ENCODE peak calls at places on chromosome 17, in five cellular contexts. V is ovary, T is Peyer's patch, F is heart right ventricle, I is cardiac muscle cell. X is an unnamed sample.

GRCh38 chr17:39695089-39695474 is 4.8 kb upstream of the ERBB2 start:
- DNase-seq in I (no peak), V (no peak), F (no peak), T (no peak), X (no peak)

GRCh38 chr17:4690745-4691144 is 13.2 kb downstream of the PELP1 start:
- DNase-seq in T (no peak), I (no peak), F (no peak), V (no peak), X (no peak)

GRCh38 chr17:1532836-1533602 is 16.6 kb upstream of the INPP5K start:
- DNase-seq in V (no peak), T (no peak), F (no peak), I (peak; percentile 10), X (no peak)

GRCh38 chr17:64773836-64774761 is 112.0 kb upstream of the SMURF2 start:
- DNase-seq in V (no peak), I (peak; percentile 66), T (peak; percentile 88), F (no peak), X (no peak)

GRCh38 chr17:77409282-77410161 is 268.8 kb downstream of the SEC14L1 start:
- DNase-seq in I (peak; percentile 70), F (peak; percentile 78), T (no peak), V (peak; percentile 71), X (peak; percentile 79)

GRCh38 chr17:44353656-44354331 is 8.7 kb downstream of the GRN start:
- DNase-seq in T (peak; percentile 58), V (peak; percentile 46), F (no peak), I (peak; percentile 26), X (peak; percentile 48)

GRCh38 chr17:76716834-76717205 is 6.1 kb upstream of the MXRA7 start:
- DNase-seq in T (peak; percentile 6), F (no peak), V (no peak), I (peak; percentile 98), X (no peak)

GRCh38 chr17:63293310-63293709 is 152.8 kb downstream of the CYB561 start:
- DNase-seq in F (no peak), I (peak; percentile 66), T (no peak), V (no peak), X (no peak)

DNA sequence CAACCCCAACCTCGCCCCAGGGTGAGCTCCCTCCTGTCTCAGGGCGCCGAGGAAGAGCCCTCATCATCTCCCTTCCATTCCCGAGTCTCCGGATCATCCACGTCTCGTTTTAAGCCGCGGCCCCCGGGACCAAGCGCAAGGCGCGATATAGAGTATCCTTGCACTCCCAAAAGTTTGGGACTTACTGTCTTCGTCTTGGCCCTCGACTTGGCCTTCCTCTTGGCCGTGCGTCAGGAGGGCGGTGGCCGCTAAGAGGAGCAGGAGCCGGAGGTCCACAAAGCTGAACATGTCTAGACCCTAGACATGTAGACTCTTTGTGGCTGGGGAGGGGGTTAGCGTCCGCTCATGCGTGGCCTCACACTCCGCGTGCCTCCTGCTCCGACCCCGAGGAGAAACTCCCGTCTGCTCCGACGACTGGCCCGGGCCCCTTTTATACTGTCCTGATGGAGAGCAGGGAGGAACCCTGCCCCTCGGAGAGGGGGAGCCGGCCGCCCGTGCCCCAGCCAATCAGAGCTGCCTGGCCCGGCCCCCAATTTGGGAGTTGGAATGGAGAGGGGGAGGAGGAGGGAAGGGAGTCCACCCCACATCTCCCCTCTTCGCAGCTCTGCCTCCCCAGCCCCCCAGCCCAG is at the start of gene COL1A1:
- DNase-seq in T (peak; percentile 63), V (peak; percentile 96), F (peak; percentile 76), I (peak; percentile 93), X (peak; percentile 73)
- H3K4me1 ChIP-seq in T (peaks cover 30% of the 10 kb centered on the region), V (peaks cover 25% of the 10 kb centered on the region), F (peaks cover 3% of the 10 kb centered on the region), I (peaks cover 9% of the 10 kb centered on the region), X (peaks cover 54% of the 10 kb centered on the region)

DNA sequence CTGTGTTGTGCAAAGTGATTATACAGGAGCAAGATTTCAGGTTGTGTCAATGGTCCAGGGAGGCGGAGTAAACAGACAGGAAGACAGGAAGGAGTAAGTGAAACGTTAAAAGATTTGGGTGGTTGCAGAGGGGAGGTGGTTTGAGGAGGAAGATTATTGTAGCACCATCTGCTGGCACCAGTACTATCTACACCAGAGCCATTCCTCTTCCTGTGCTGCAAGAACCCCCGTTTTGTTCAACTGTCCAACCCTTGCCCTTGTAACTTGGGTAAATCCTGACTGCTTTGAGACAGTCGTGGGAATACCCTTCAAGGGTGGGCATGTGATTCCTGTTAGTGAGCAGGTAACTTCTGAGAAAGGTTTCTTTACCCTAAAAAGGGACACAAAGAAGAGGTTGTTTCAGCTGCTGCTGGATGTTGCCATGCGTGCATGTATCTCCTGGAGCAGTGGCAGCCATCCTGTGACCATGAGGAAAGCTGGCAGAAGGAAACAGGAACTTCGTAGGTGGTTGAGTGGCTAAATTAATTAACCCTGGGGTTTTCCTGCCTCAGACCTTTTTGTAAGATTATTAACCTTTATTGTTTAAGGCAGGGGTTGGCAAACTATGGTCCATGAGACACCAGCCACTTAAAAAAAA is 124.1 kb downstream of the PRKCA start:
- DNase-seq in V (no peak), T (no peak), I (peak; percentile 47), F (no peak), X (no peak)
- H3K27ac ChIP-seq in V (no peak overlapping the region), T (no peak overlapping the region), I (no peak overlapping the region), F (no peak overlapping the region), X (no peak overlapping the region)

DNA sequence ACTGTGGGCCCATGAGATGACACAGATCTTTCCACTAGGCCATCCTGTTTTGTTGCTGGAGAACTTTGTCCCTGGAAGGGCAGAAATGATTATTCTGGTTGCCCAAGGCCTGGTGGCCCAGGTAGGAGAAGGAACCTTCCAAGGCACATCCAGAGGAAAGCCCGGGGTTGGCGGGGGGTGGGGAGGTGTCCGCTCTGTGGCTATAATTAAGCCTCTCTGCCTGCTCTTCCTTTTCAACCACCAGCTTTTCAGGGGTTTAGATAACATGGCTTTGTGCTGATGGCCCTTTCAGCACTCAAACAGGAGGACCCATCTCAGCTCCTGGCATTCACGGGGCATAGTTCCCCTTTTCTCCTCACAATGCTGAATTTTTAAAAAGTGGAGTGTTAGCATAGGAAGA is 188.3 kb downstream of the MSI2 start:
- DNase-seq in T (no peak), I (no peak), F (no peak), V (no peak), X (no peak)
- H3K4me1 ChIP-seq in T (peaks cover 24% of the 10 kb centered on the region), I (peaks cover 67% of the 10 kb centered on the region), F (peaks cover 44% of the 10 kb centered on the region), V (peaks cover 39% of the 10 kb centered on the region), X (peaks cover 59% of the 10 kb centered on the region)

DNA sequence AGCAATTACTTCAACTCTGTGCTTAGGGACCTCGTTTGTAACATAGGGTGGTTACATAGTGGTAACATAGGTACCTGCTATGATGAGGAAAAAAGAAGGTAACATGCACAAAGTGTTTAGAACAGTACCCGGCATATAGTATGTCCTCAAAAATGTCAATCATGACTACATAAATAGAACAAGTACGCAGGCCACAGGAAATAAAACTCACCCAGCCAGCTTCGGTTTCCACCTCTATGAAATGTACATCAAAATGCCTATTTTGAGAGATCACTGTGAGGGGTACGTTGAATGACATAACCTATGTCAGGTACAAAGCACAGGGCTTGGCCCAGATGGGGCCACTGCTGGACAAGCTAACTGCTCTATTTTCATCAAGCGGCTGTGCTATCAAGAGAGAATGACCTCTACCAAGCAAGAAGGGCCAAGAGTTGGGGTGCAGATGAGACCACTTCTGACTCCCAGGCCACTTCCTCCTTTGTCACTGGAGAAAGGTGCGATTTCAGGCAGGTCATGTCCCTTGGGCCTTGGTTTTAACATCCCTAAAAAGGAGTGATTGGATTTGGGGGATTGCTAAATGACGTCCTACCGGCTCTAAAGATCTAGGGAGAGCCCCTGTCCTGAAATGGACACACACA is 45.4 kb downstream of the WSB1 start:
- DNase-seq in V (no peak), T (no peak), I (no peak), F (no peak), X (no peak)
- H3K27ac ChIP-seq in V (no peak overlapping the region), T (no peak overlapping the region), I (no peak overlapping the region), F (no peak overlapping the region), X (no peak overlapping the region)

DNA sequence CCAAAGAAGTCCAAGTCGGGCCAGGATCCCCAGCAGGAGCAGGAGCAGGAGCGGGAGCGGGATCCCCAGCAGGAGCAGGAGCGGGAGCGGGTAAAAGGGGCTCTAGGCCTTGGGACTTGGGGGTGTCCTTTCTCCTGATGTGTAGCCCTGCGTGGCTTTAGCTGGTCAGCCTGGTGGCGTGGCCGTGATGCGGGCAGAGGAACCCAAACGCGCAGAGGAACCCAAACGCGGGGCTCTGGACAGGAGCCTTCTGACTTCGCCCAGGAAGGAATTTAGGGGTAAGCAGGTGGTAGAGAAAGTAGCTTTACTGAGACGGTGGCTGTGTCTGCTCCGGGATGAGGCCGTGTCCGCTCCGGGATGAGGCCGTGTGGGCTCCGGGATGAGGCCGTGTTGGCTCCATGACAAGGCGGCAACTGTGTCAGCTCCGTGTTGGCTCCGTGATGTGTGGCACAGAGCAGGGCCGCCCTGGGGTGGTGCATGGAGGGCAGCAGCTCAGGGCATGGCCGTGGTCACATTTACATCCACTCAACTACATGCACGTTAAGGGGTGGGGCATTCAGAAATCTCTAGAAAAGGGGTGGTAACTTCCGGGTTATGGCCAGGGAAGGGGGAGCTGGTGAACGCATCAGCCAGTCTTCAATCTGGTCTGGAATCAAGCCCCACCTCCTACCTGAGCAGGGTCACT is 19.5 kb downstream of the ASPSCR1 start:
- DNase-seq in F (no peak), T (no peak), I (no peak), V (no peak), X (no peak)
- H3K4me1 ChIP-seq in F (peaks cover 9% of the 10 kb centered on the region), T (peaks cover 24% of the 10 kb centered on the region), I (peaks cover 4% of the 10 kb centered on the region), V (no peaks in the 10 kb centered on the region), X (peaks cover 17% of the 10 kb centered on the region)

GRCh38 chr17:50634915-50635719 is 436 bp downstream of the ABCC3 start:
- DNase-seq in T (no peak), V (no peak), I (no peak), F (no peak), X (no peak)
- H3K27ac ChIP-seq in T (peak overlapping the region; percentile 82), V (no peak overlapping the region), I (no peak overlapping the region), F (no peak overlapping the region), X (no peak overlapping the region)

GRCh38 chr17:11454096-11454495 is 144.2 kb upstream of the DNAH9 start:
- DNase-seq in F (no peak), I (no peak), T (no peak), V (no peak), X (no peak)
- H3K4me1 ChIP-seq in F (no peaks in the 10 kb centered on the region), I (no peaks in the 10 kb centered on the region), T (no peaks in the 10 kb centered on the region), V (no peaks in the 10 kb centered on the region), X (no peaks in the 10 kb centered on the region)

GRCh38 chr17:72419866-72420774 is 299.3 kb downstream of the SOX9 start:
- DNase-seq in F (no peak), T (no peak), V (no peak), I (no peak), X (no peak)
- H3K27ac ChIP-seq in F (no peak overlapping the region), T (peak overlapping the region; percentile 16), V (no peak overlapping the region), I (no peak overlapping the region), X (no peak overlapping the region)

GRCh38 chr17:41649923-41650519 is 25.6 kb upstream of the KRT17 start:
- DNase-seq in I (no peak), V (no peak), T (peak; percentile 42), F (no peak), X (no peak)
- H3K4me1 ChIP-seq in I (no peaks in the 10 kb centered on the region), V (peaks cover 4% of the 10 kb centered on the region), T (peaks cover 59% of the 10 kb centered on the region), F (peaks cover 10% of the 10 kb centered on the region), X (peaks cover 14% of the 10 kb centered on the region)